ENCODE peak calls at places on chromosomes 5 and 9, in six cellular contexts. One of them, this sample, is unnamed.

GRCh38 chr5:140178082-140178410 is 3.1 kb downstream of the CYSTM1 start:
- DNase-seq in neural progenitor cell: no peak
- DNase-seq in mesendoderm: no peak
- DNase-seq in kidney: no peak
- DNase-seq in neuronal stem cell: no peak
- DNase-seq in astrocyte: no peak
- DNase-seq in this sample: no peak

GRCh38 chr9:133519693-133520092 is 5.1 kb downstream of the MYMK start:
- DNase-seq in kidney: peak
- DNase-seq in neuronal stem cell: no peak
- DNase-seq in mesendoderm: no peak
- DNase-seq in neural progenitor cell: no peak
- DNase-seq in astrocyte: no peak
- DNase-seq in this sample: no peak

GRCh38 chr9:121345070-121345469 is 25.0 kb downstream of the STOM start:
- DNase-seq in kidney: no peak
- DNase-seq in mesendoderm: no peak
- DNase-seq in neuronal stem cell: no peak
- DNase-seq in astrocyte: no peak
- DNase-seq in neural progenitor cell: no peak
- DNase-seq in this sample: no peak

GRCh38 chr5:66814146-66814991 is 218.2 kb downstream of the MAST4 start:
- DNase-seq in neuronal stem cell: peak
- DNase-seq in neural progenitor cell: peak
- DNase-seq in astrocyte: peak
- DNase-seq in mesendoderm: peak
- DNase-seq in kidney: no peak
- DNase-seq in this sample: peak

GRCh38 chr9:87699835-87700234 is 26.1 kb upstream of the CTSL start:
- DNase-seq in neural progenitor cell: no peak
- DNase-seq in astrocyte: no peak
- DNase-seq in neuronal stem cell: no peak
- DNase-seq in kidney: no peak
- DNase-seq in mesendoderm: no peak
- DNase-seq in this sample: no peak

GRCh38 chr5:77635073-77635472 is 3.4 kb downstream of the OTP start:
- DNase-seq in neuronal stem cell: no peak
- DNase-seq in mesendoderm: no peak
- DNase-seq in kidney: no peak
- DNase-seq in astrocyte: no peak
- DNase-seq in neural progenitor cell: no peak
- DNase-seq in this sample: no peak

GRCh38 chr9:127213859-127214258 is 50.7 kb upstream of the GARNL3 start:
- DNase-seq in kidney: no peak
- DNase-seq in astrocyte: no peak
- DNase-seq in neuronal stem cell: no peak
- DNase-seq in neural progenitor cell: no peak
- DNase-seq in mesendoderm: no peak
- DNase-seq in this sample: no peak

GRCh38 chr5:123047706-123048105 is 11.2 kb upstream of the PPIC start:
- DNase-seq in astrocyte: peak
- DNase-seq in kidney: no peak
- DNase-seq in neural progenitor cell: no peak
- DNase-seq in neuronal stem cell: no peak
- DNase-seq in mesendoderm: no peak
- DNase-seq in this sample: no peak

GRCh38 chr5:165333623-165334022 is 1828.2 kb downstream of the MAT2B start:
- DNase-seq in mesendoderm: no peak
- DNase-seq in neural progenitor cell: no peak
- DNase-seq in neuronal stem cell: no peak
- DNase-seq in astrocyte: peak
- DNase-seq in kidney: no peak
- DNase-seq in this sample: no peak

GRCh38 chr5:179616002-179616594 is 7.4 kb downstream of the HNRNPH1 start:
- DNase-seq in kidney: no peak
- DNase-seq in astrocyte: no peak
- DNase-seq in mesendoderm: no peak
- DNase-seq in neuronal stem cell: no peak
- DNase-seq in neural progenitor cell: no peak
- DNase-seq in this sample: no peak

GRCh38 chr5:41793156-41793770 is 77.0 kb downstream of the OXCT1 start:
- DNase-seq in kidney: no peak
- DNase-seq in mesendoderm: no peak
- DNase-seq in neuronal stem cell: no peak
- DNase-seq in astrocyte: peak
- DNase-seq in neural progenitor cell: no peak
- DNase-seq in this sample: no peak

GRCh38 chr9:123364241-123364824 is 8.3 kb downstream of the CRB2 start:
- DNase-seq in kidney: no peak
- DNase-seq in mesendoderm: no peak
- DNase-seq in neural progenitor cell: no peak
- DNase-seq in astrocyte: peak
- DNase-seq in neuronal stem cell: no peak
- DNase-seq in this sample: no peak

GRCh38 chr9:126009047-126009446 is 261.9 kb downstream of the PBX3 start:
- DNase-seq in neuronal stem cell: no peak
- DNase-seq in kidney: no peak
- DNase-seq in neural progenitor cell: no peak
- DNase-seq in astrocyte: no peak
- DNase-seq in mesendoderm: peak
- DNase-seq in this sample: no peak

GRCh38 chr9:13934411-13934810 is 379.5 kb downstream of the NFIB start:
- DNase-seq in mesendoderm: no peak
- DNase-seq in astrocyte: no peak
- DNase-seq in neural progenitor cell: no peak
- DNase-seq in kidney: no peak
- DNase-seq in neuronal stem cell: no peak
- DNase-seq in this sample: no peak

GRCh38 chr5:53063791-53064190 is 45.8 kb downstream of the MOCS2 start:
- DNase-seq in neural progenitor cell: no peak
- DNase-seq in astrocyte: no peak
- DNase-seq in mesendoderm: no peak
- DNase-seq in kidney: no peak
- DNase-seq in neuronal stem cell: no peak
- DNase-seq in this sample: no peak

GRCh38 chr9:126806336-126806735 is 1.5 kb downstream of the ZBTB43 start:
- DNase-seq in astrocyte: no peak
- DNase-seq in neural progenitor cell: no peak
- DNase-seq in kidney: no peak
- DNase-seq in neuronal stem cell: no peak
- DNase-seq in mesendoderm: no peak
- DNase-seq in this sample: no peak

GRCh38 chr5:61280766-61281427 is 51.2 kb upstream of the ZSWIM6 start:
- DNase-seq in mesendoderm: no peak
- DNase-seq in astrocyte: no peak
- DNase-seq in neural progenitor cell: no peak
- DNase-seq in neuronal stem cell: no peak
- DNase-seq in kidney: no peak
- DNase-seq in this sample: no peak

GRCh38 chr9:15221746-15222145 is 85.3 kb downstream of the TTC39B start:
- DNase-seq in kidney: no peak
- DNase-seq in neural progenitor cell: no peak
- DNase-seq in mesendoderm: no peak
- DNase-seq in astrocyte: no peak
- DNase-seq in neuronal stem cell: no peak
- DNase-seq in this sample: no peak

GRCh38 chr5:124342586-124342985 is 403.9 kb downstream of the ZNF608 start:
- DNase-seq in kidney: no peak
- DNase-seq in neuronal stem cell: no peak
- DNase-seq in neural progenitor cell: no peak
- DNase-seq in astrocyte: peak
- DNase-seq in mesendoderm: no peak
- DNase-seq in this sample: no peak

GRCh38 chr5:125311743-125312142 is 565.3 kb upstream of the ZNF608 start:
- DNase-seq in neuronal stem cell: no peak
- DNase-seq in neural progenitor cell: no peak
- DNase-seq in mesendoderm: no peak
- DNase-seq in astrocyte: peak
- DNase-seq in kidney: no peak
- DNase-seq in this sample: no peak

GRCh38 chr9:34337404-34337803 is 8.0 kb downstream of the NUDT2 start:
- DNase-seq in kidney: no peak
- DNase-seq in astrocyte: no peak
- DNase-seq in neural progenitor cell: no peak
- DNase-seq in neuronal stem cell: no peak
- DNase-seq in mesendoderm: peak
- DNase-seq in this sample: no peak

GRCh38 chr9:38026840-38027527 is 42.0 kb downstream of the SHB start:
- DNase-seq in neuronal stem cell: no peak
- DNase-seq in astrocyte: no peak
- DNase-seq in neural progenitor cell: no peak
- DNase-seq in mesendoderm: no peak
- DNase-seq in kidney: no peak
- DNase-seq in this sample: no peak

GRCh38 chr5:171953860-171954701 is 52.4 kb downstream of the FBXW11 start:
- DNase-seq in kidney: no peak
- DNase-seq in neural progenitor cell: no peak
- DNase-seq in neuronal stem cell: no peak
- DNase-seq in mesendoderm: peak
- DNase-seq in astrocyte: peak
- DNase-seq in this sample: no peak

GRCh38 chr9:126361810-126362238 is 35.2 kb downstream of the MVB12B start:
- DNase-seq in kidney: no peak
- DNase-seq in mesendoderm: no peak
- DNase-seq in neuronal stem cell: no peak
- DNase-seq in astrocyte: no peak
- DNase-seq in neural progenitor cell: no peak
- DNase-seq in this sample: no peak

GRCh38 chr9:91138760-91139159 is 223.0 kb downstream of the AUH start:
- DNase-seq in neural progenitor cell: no peak
- DNase-seq in mesendoderm: no peak
- DNase-seq in kidney: no peak
- DNase-seq in astrocyte: peak
- DNase-seq in neuronal stem cell: no peak
- DNase-seq in this sample: no peak

GRCh38 chr5:79200573-79201183 is 35.3 kb upstream of the JMY start:
- DNase-seq in neural progenitor cell: peak
- DNase-seq in mesendoderm: no peak
- DNase-seq in neuronal stem cell: no peak
- DNase-seq in astrocyte: no peak
- DNase-seq in kidney: no peak
- DNase-seq in this sample: no peak

DNA sequence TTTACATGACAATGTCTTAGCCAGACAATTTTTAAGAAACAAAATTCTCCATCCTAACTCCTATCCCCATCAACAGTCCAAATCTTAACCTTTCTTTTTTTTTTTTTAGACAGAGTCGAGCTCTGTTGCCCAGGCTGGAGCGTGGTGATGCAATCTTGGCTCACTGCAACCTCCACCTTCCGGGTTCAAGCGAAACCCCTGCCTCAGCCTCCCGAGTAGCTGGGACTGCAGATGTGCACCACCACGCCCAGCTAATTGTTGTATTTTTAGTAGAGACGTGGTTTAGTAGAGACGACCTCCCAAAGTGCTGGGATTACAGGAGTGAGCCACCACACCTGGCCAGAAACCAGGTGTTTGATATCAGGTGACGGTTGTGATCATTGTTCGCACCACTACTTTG is 10.2 kb downstream of the ABL1 start:
- DNase-seq in neural progenitor cell: no peak
- DNase-seq in neuronal stem cell: no peak
- DNase-seq in kidney: no peak
- DNase-seq in mesendoderm: no peak
- DNase-seq in astrocyte: no peak
- DNase-seq in this sample: no peak
- H3K9ac ChIP-seq in neural progenitor cell: no peak
- H3K9ac ChIP-seq in neuronal stem cell: no peak
- H3K9ac ChIP-seq in kidney: no peak
- H3K9ac ChIP-seq in mesendoderm: no peak
- H3K9ac ChIP-seq in astrocyte: peak
- H3K9ac ChIP-seq in this sample: no peak

DNA sequence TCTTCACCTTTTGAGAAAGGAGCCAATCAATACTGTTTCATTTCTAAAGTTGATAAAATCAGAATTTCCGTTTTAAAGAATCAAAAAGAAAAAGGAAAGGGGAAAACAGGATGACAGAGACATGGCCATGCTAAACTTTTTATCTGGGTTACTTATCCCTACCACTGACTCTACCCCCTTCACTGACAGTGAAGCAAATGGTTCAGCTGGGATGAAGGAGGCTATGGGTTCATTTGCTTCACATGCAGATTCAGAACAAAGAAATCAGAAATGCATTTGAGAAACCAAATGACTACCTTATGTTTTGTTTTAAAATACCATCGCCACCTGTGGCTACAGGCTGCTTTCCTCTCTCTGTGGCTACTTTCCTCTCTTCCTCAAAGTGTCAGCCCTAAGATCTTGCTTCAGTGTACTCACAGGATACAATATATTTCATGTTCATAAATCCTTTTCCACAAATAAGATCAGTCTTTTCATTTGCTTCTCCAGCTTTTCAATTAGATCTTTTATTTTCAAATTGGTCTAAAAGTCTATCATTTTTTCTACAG is 53.3 kb downstream of the LPAR1 start:
- DNase-seq in kidney: no peak
- DNase-seq in astrocyte: no peak
- DNase-seq in mesendoderm: no peak
- DNase-seq in neural progenitor cell: no peak
- DNase-seq in neuronal stem cell: no peak
- DNase-seq in this sample: no peak
- H3K9ac ChIP-seq in kidney: no peak
- H3K9ac ChIP-seq in astrocyte: no peak
- H3K9ac ChIP-seq in mesendoderm: no peak
- H3K9ac ChIP-seq in neural progenitor cell: no peak
- H3K9ac ChIP-seq in neuronal stem cell: no peak
- H3K9ac ChIP-seq in this sample: no peak

DNA sequence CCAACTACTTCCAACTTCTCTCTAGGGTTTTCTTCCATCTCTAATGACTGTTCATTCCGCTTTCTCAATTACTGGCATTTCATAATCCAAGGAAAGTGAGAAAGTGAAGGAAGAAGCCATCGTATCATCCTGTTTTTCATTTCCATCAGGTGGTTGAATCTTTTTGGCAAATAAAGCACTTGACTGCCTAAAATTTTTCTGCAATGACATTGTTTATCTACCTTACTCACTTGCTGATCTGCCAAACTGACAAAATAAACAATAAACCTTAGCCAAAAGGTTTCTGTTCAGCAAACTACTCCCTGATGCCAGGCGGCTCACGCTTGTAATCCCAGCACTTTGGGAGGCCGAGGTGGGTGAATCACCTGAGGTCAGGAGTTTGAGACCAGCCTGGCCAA is 18.4 kb downstream of the FNBP1 start:
- DNase-seq in neuronal stem cell: no peak
- DNase-seq in neural progenitor cell: no peak
- DNase-seq in astrocyte: peak
- DNase-seq in mesendoderm: no peak
- DNase-seq in kidney: no peak
- DNase-seq in this sample: no peak
- H3K9ac ChIP-seq in neuronal stem cell: no peak
- H3K9ac ChIP-seq in neural progenitor cell: no peak
- H3K9ac ChIP-seq in astrocyte: no peak
- H3K9ac ChIP-seq in mesendoderm: no peak
- H3K9ac ChIP-seq in kidney: no peak
- H3K9ac ChIP-seq in this sample: peak

GRCh38 chr9:76463211-76463610 is 4.2 kb downstream of the GCNT1 start:
- DNase-seq in kidney: no peak
- DNase-seq in neuronal stem cell: no peak
- DNase-seq in mesendoderm: no peak
- DNase-seq in neural progenitor cell: no peak
- DNase-seq in astrocyte: no peak
- DNase-seq in this sample: no peak
- H3K9ac ChIP-seq in kidney: no peak
- H3K9ac ChIP-seq in neuronal stem cell: no peak
- H3K9ac ChIP-seq in mesendoderm: no peak
- H3K9ac ChIP-seq in neural progenitor cell: no peak
- H3K9ac ChIP-seq in astrocyte: no peak
- H3K9ac ChIP-seq in this sample: no peak